ENCODE peak calls at places on chromosomes 5 and 9, in four cellular contexts. One of them, this sample, is unnamed. For H3K4me1, the result is how much of the 10 kb centered on the place peaks cover.

GRCh38 chr5:143229896-143230675 is 173.4 kb downstream of the NR3C1 start:
- DNase-seq in CD8-positive, alpha-beta T cell: no peak
- DNase-seq in left ventricle myocardium inferior: no peak
- DNase-seq in upper lobe of right lung: no peak
- DNase-seq in this sample: peak

GRCh38 chr5:157740211-157740610 is 3.3 kb upstream of the LSM11 start:
- DNase-seq in CD8-positive, alpha-beta T cell: no peak
- DNase-seq in left ventricle myocardium inferior: no peak
- DNase-seq in upper lobe of right lung: no peak
- DNase-seq in this sample: no peak

GRCh38 chr5:150481708-150481965 is 26.3 kb upstream of the NDST1 start:
- DNase-seq in CD8-positive, alpha-beta T cell: no peak
- DNase-seq in left ventricle myocardium inferior: no peak
- DNase-seq in upper lobe of right lung: no peak
- DNase-seq in this sample: no peak

GRCh38 chr5:135829681-135830383 is 4.6 kb upstream of the SLC25A48 start:
- DNase-seq in CD8-positive, alpha-beta T cell: peak
- DNase-seq in left ventricle myocardium inferior: peak
- DNase-seq in upper lobe of right lung: peak
- DNase-seq in this sample: peak

GRCh38 chr9:16417749-16418148 is 452.7 kb downstream of the BNC2 start:
- DNase-seq in CD8-positive, alpha-beta T cell: no peak
- DNase-seq in left ventricle myocardium inferior: no peak
- DNase-seq in upper lobe of right lung: no peak
- DNase-seq in this sample: no peak

GRCh38 chr9:114033397-114034103 is 44.5 kb downstream of the AMBP start:
- DNase-seq in CD8-positive, alpha-beta T cell: peak
- DNase-seq in left ventricle myocardium inferior: no peak
- DNase-seq in upper lobe of right lung: no peak
- DNase-seq in this sample: peak

GRCh38 chr9:130995399-130995941 is 13.5 kb upstream of the LAMC3 start:
- DNase-seq in CD8-positive, alpha-beta T cell: no peak
- DNase-seq in left ventricle myocardium inferior: peak
- DNase-seq in upper lobe of right lung: no peak
- DNase-seq in this sample: no peak

GRCh38 chr5:132136906-132137305 is 63.3 kb downstream of the CSF2 start:
- DNase-seq in CD8-positive, alpha-beta T cell: no peak
- DNase-seq in left ventricle myocardium inferior: no peak
- DNase-seq in upper lobe of right lung: no peak
- DNase-seq in this sample: no peak

GRCh38 chr9:126754436-126755324 is 50.2 kb upstream of the ZBTB43 start:
- DNase-seq in CD8-positive, alpha-beta T cell: no peak
- DNase-seq in left ventricle myocardium inferior: no peak
- DNase-seq in upper lobe of right lung: no peak
- DNase-seq in this sample: no peak

GRCh38 chr5:159805021-159805420 is 111.3 kb upstream of the ADRA1B start:
- DNase-seq in CD8-positive, alpha-beta T cell: no peak
- DNase-seq in left ventricle myocardium inferior: peak
- DNase-seq in upper lobe of right lung: no peak
- DNase-seq in this sample: peak

GRCh38 chr9:84839538-84839937 is 170.0 kb downstream of the NTRK2 start:
- DNase-seq in CD8-positive, alpha-beta T cell: no peak
- DNase-seq in left ventricle myocardium inferior: no peak
- DNase-seq in upper lobe of right lung: no peak
- DNase-seq in this sample: no peak

GRCh38 chr9:33011857-33012256 is 10.4 kb upstream of the APTX start:
- DNase-seq in CD8-positive, alpha-beta T cell: no peak
- DNase-seq in left ventricle myocardium inferior: no peak
- DNase-seq in upper lobe of right lung: no peak
- DNase-seq in this sample: no peak

GRCh38 chr5:32254987-32255900 is 57.5 kb downstream of the MTMR12 start:
- DNase-seq in CD8-positive, alpha-beta T cell: no peak
- DNase-seq in left ventricle myocardium inferior: no peak
- DNase-seq in upper lobe of right lung: no peak
- DNase-seq in this sample: no peak

GRCh38 chr5:5353681-5354080 is 68.8 kb upstream of the ICE1 start:
- DNase-seq in CD8-positive, alpha-beta T cell: no peak
- DNase-seq in left ventricle myocardium inferior: no peak
- DNase-seq in upper lobe of right lung: no peak
- DNase-seq in this sample: no peak

GRCh38 chr5:98588225-98588624 is 185.2 kb upstream of the RGMB start:
- DNase-seq in CD8-positive, alpha-beta T cell: no peak
- DNase-seq in left ventricle myocardium inferior: no peak
- DNase-seq in upper lobe of right lung: no peak
- DNase-seq in this sample: no peak

GRCh38 chr9:138038244-138038671 is 160.7 kb downstream of the CACNA1B start:
- DNase-seq in CD8-positive, alpha-beta T cell: peak
- DNase-seq in left ventricle myocardium inferior: no peak
- DNase-seq in upper lobe of right lung: peak
- DNase-seq in this sample: peak

GRCh38 chr5:106290841-106291240 is 1379.9 kb downstream of the EFNA5 start:
- DNase-seq in CD8-positive, alpha-beta T cell: no peak
- DNase-seq in left ventricle myocardium inferior: no peak
- DNase-seq in upper lobe of right lung: no peak
- DNase-seq in this sample: no peak

GRCh38 chr9:32968101-32969011 is 33.1 kb downstream of the APTX start:
- DNase-seq in CD8-positive, alpha-beta T cell: peak
- DNase-seq in left ventricle myocardium inferior: no peak
- DNase-seq in upper lobe of right lung: no peak
- DNase-seq in this sample: no peak

GRCh38 chr9:78187763-78188495 is 47.9 kb upstream of the CEP78 start:
- DNase-seq in CD8-positive, alpha-beta T cell: no peak
- DNase-seq in left ventricle myocardium inferior: peak
- DNase-seq in upper lobe of right lung: peak
- DNase-seq in this sample: no peak

GRCh38 chr9:136525841-136526499 is 19.9 kb downstream of the NOTCH1 start:
- DNase-seq in CD8-positive, alpha-beta T cell: no peak
- DNase-seq in left ventricle myocardium inferior: no peak
- DNase-seq in upper lobe of right lung: peak
- DNase-seq in this sample: peak

GRCh38 chr5:157143127-157143959 is 678 bp upstream of the MED7 start:
- DNase-seq in CD8-positive, alpha-beta T cell: peak
- DNase-seq in left ventricle myocardium inferior: peak
- DNase-seq in upper lobe of right lung: peak
- DNase-seq in this sample: peak

GRCh38 chr5:89269721-89270120 is 386.7 kb upstream of the MEF2C start:
- DNase-seq in CD8-positive, alpha-beta T cell: no peak
- DNase-seq in left ventricle myocardium inferior: no peak
- DNase-seq in upper lobe of right lung: no peak
- DNase-seq in this sample: no peak
- H3K4me1 ChIP-seq in CD8-positive, alpha-beta T cell: under half
- H3K4me1 ChIP-seq in left ventricle myocardium inferior: under half
- H3K4me1 ChIP-seq in upper lobe of right lung: under half
- H3K4me1 ChIP-seq in this sample: under half

GRCh38 chr5:181190711-181191525 is 14.1 kb downstream of the TRIM7 start:
- DNase-seq in CD8-positive, alpha-beta T cell: no peak
- DNase-seq in left ventricle myocardium inferior: peak
- DNase-seq in upper lobe of right lung: no peak
- DNase-seq in this sample: peak
- TF ChIP-seq CTCF in CD8-positive, alpha-beta T cell: peak
- TF ChIP-seq CTCF in left ventricle myocardium inferior: peak
- TF ChIP-seq CTCF in upper lobe of right lung: peak
- TF ChIP-seq CTCF in this sample: no peak

DNA sequence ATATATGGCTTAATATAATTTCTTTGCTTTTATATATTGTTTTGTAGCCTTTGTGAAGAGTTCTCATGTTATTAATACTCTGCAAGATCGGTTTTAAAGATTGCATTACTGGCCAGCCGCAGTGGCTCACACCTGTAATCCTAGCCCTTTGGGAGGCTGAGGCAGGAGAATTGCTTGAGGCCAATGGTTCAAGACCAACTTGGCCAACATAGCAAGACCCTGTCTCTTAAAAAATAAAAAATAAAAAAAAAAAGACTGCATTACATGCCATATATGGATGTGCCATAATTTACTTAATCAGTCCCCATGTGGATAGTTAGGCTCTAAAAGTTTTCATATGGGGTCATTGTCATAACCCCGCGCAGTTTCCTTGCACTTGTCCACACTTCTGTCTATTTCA is 31.0 kb upstream of the TNFAIP8 start:
- DNase-seq in CD8-positive, alpha-beta T cell: no peak
- DNase-seq in left ventricle myocardium inferior: no peak
- DNase-seq in upper lobe of right lung: no peak
- DNase-seq in this sample: no peak
- H3K4me1 ChIP-seq in CD8-positive, alpha-beta T cell: half or more
- H3K4me1 ChIP-seq in left ventricle myocardium inferior: under half
- H3K4me1 ChIP-seq in upper lobe of right lung: under half
- H3K4me1 ChIP-seq in this sample: under half

GRCh38 chr9:120291050-120291449 is 288.9 kb downstream of the CDK5RAP2 start:
- DNase-seq in CD8-positive, alpha-beta T cell: no peak
- DNase-seq in left ventricle myocardium inferior: no peak
- DNase-seq in upper lobe of right lung: no peak
- DNase-seq in this sample: no peak
- TF ChIP-seq CTCF in CD8-positive, alpha-beta T cell: no peak
- TF ChIP-seq CTCF in left ventricle myocardium inferior: no peak
- TF ChIP-seq CTCF in upper lobe of right lung: no peak
- TF ChIP-seq CTCF in this sample: no peak